ENCODE peak calls at places on chromosome 12, in nine cellular contexts. One of them, this sample, is unnamed.

GRCh38 chr12:7162691-7163114 is 26.8 kb upstream of the PEX5 start:
- DNase-seq in tibial artery: no peak
- DNase-seq in kidney epithelial cell: no peak
- DNase-seq in adrenal gland: peak; percentile 51
- DNase-seq in body of pancreas: peak; percentile 68
- DNase-seq in stomach: peak; percentile 50
- DNase-seq in epithelial cell of esophagus: peak; percentile 74
- DNase-seq in hepatocyte: peak; percentile 76
- DNase-seq in HL-60: no peak
- DNase-seq in this sample: peak; percentile 24

GRCh38 chr12:170361-171225 is 43.4 kb downstream of the SLC6A12 start:
- DNase-seq in adrenal gland: no peak
- DNase-seq in stomach: no peak
- DNase-seq in kidney epithelial cell: no peak
- DNase-seq in hepatocyte: no peak
- DNase-seq in body of pancreas: no peak
- DNase-seq in HL-60: no peak
- DNase-seq in tibial artery: no peak
- DNase-seq in epithelial cell of esophagus: no peak
- DNase-seq in this sample: no peak

GRCh38 chr12:9760699-9761406 is at the start of gene CD69:
- DNase-seq in tibial artery: no peak
- DNase-seq in HL-60: no peak
- DNase-seq in kidney epithelial cell: peak; percentile 49
- DNase-seq in epithelial cell of esophagus: no peak
- DNase-seq in hepatocyte: no peak
- DNase-seq in body of pancreas: no peak
- DNase-seq in adrenal gland: peak; percentile 29
- DNase-seq in stomach: peak; percentile 45
- DNase-seq in this sample: no peak

GRCh38 chr12:109762071-109762672 is 48.5 kb downstream of the FAM222A start:
- DNase-seq in body of pancreas: no peak
- DNase-seq in kidney epithelial cell: no peak
- DNase-seq in epithelial cell of esophagus: no peak
- DNase-seq in HL-60: no peak
- DNase-seq in stomach: peak; percentile 25
- DNase-seq in hepatocyte: no peak
- DNase-seq in adrenal gland: no peak
- DNase-seq in tibial artery: peak; percentile 35
- DNase-seq in this sample: no peak

GRCh38 chr12:59904874-59905521 is 309.2 kb downstream of the SLC16A7 start:
- DNase-seq in HL-60: no peak
- DNase-seq in tibial artery: no peak
- DNase-seq in kidney epithelial cell: no peak
- DNase-seq in hepatocyte: no peak
- DNase-seq in body of pancreas: no peak
- DNase-seq in stomach: no peak
- DNase-seq in epithelial cell of esophagus: no peak
- DNase-seq in adrenal gland: no peak
- DNase-seq in this sample: no peak

GRCh38 chr12:20549115-20549719 is 145.9 kb upstream of the SLCO1C1 start:
- DNase-seq in adrenal gland: no peak
- DNase-seq in epithelial cell of esophagus: peak; percentile 40
- DNase-seq in hepatocyte: peak; percentile 51
- DNase-seq in HL-60: peak; percentile 19
- DNase-seq in tibial artery: no peak
- DNase-seq in body of pancreas: no peak
- DNase-seq in stomach: no peak
- DNase-seq in kidney epithelial cell: no peak
- DNase-seq in this sample: peak; percentile 44

GRCh38 chr12:93832126-93832525 is 155.0 kb downstream of the CRADD start:
- DNase-seq in hepatocyte: no peak
- DNase-seq in kidney epithelial cell: no peak
- DNase-seq in HL-60: no peak
- DNase-seq in adrenal gland: no peak
- DNase-seq in epithelial cell of esophagus: no peak
- DNase-seq in stomach: no peak
- DNase-seq in tibial artery: no peak
- DNase-seq in body of pancreas: no peak
- DNase-seq in this sample: no peak

GRCh38 chr12:8622681-8623080 is 10.0 kb upstream of the AICDA start:
- DNase-seq in stomach: no peak
- DNase-seq in body of pancreas: no peak
- DNase-seq in kidney epithelial cell: no peak
- DNase-seq in epithelial cell of esophagus: no peak
- DNase-seq in hepatocyte: no peak
- DNase-seq in HL-60: no peak
- DNase-seq in tibial artery: no peak
- DNase-seq in adrenal gland: no peak
- DNase-seq in this sample: no peak

GRCh38 chr12:40058721-40059190 is 47.1 kb downstream of the SLC2A13 start:
- DNase-seq in tibial artery: no peak
- DNase-seq in stomach: no peak
- DNase-seq in adrenal gland: peak; percentile 5
- DNase-seq in HL-60: no peak
- DNase-seq in hepatocyte: peak; percentile 11
- DNase-seq in kidney epithelial cell: no peak
- DNase-seq in epithelial cell of esophagus: peak; percentile 31
- DNase-seq in body of pancreas: no peak
- DNase-seq in this sample: no peak

GRCh38 chr12:42372154-42372791 is 46.3 kb downstream of the PPHLN1 start:
- DNase-seq in kidney epithelial cell: no peak
- DNase-seq in stomach: no peak
- DNase-seq in tibial artery: no peak
- DNase-seq in hepatocyte: peak; percentile 60
- DNase-seq in body of pancreas: no peak
- DNase-seq in adrenal gland: peak; percentile 15
- DNase-seq in epithelial cell of esophagus: peak; percentile 60
- DNase-seq in HL-60: peak; percentile 56
- DNase-seq in this sample: peak; percentile 53

GRCh38 chr12:124391340-124392261 is 96.7 kb downstream of the RFLNA start:
- DNase-seq in HL-60: peak; percentile 89
- DNase-seq in epithelial cell of esophagus: peak; percentile 83
- DNase-seq in tibial artery: peak; percentile 87
- DNase-seq in stomach: peak; percentile 55
- DNase-seq in hepatocyte: no peak
- DNase-seq in body of pancreas: peak; percentile 42
- DNase-seq in kidney epithelial cell: no peak
- DNase-seq in adrenal gland: peak; percentile 73
- DNase-seq in this sample: peak; percentile 65

GRCh38 chr12:121964813-121965643 is 46.6 kb downstream of the CFAP251 start:
- DNase-seq in HL-60: no peak
- DNase-seq in epithelial cell of esophagus: no peak
- DNase-seq in kidney epithelial cell: no peak
- DNase-seq in tibial artery: no peak
- DNase-seq in body of pancreas: no peak
- DNase-seq in stomach: no peak
- DNase-seq in hepatocyte: no peak
- DNase-seq in adrenal gland: peak; percentile 35
- DNase-seq in this sample: peak; percentile 33

GRCh38 chr12:10140001-10140400 is 10.0 kb upstream of the CLEC7A start:
- DNase-seq in hepatocyte: peak; percentile 59
- DNase-seq in epithelial cell of esophagus: peak; percentile 75
- DNase-seq in kidney epithelial cell: peak; percentile 31
- DNase-seq in stomach: no peak
- DNase-seq in body of pancreas: peak; percentile 18
- DNase-seq in adrenal gland: peak; percentile 40
- DNase-seq in tibial artery: no peak
- DNase-seq in HL-60: peak; percentile 78
- DNase-seq in this sample: peak; percentile 66

GRCh38 chr12:21992823-21993222 is 51.6 kb upstream of the ABCC9 start:
- DNase-seq in epithelial cell of esophagus: no peak
- DNase-seq in stomach: no peak
- DNase-seq in tibial artery: no peak
- DNase-seq in kidney epithelial cell: no peak
- DNase-seq in adrenal gland: peak; percentile 21
- DNase-seq in HL-60: peak; percentile 76
- DNase-seq in body of pancreas: peak; percentile 41
- DNase-seq in hepatocyte: no peak
- DNase-seq in this sample: peak; percentile 13

GRCh38 chr12:89875225-89875624 is 166.6 kb upstream of the ATP2B1 start:
- DNase-seq in hepatocyte: no peak
- DNase-seq in stomach: no peak
- DNase-seq in adrenal gland: no peak
- DNase-seq in kidney epithelial cell: no peak
- DNase-seq in tibial artery: no peak
- DNase-seq in body of pancreas: no peak
- DNase-seq in HL-60: no peak
- DNase-seq in epithelial cell of esophagus: no peak
- DNase-seq in this sample: peak; percentile 61

GRCh38 chr12:102349079-102349478 is 131.3 kb downstream of the IGF1 start:
- DNase-seq in HL-60: no peak
- DNase-seq in kidney epithelial cell: no peak
- DNase-seq in adrenal gland: no peak
- DNase-seq in stomach: no peak
- DNase-seq in epithelial cell of esophagus: no peak
- DNase-seq in hepatocyte: no peak
- DNase-seq in body of pancreas: no peak
- DNase-seq in tibial artery: no peak
- DNase-seq in this sample: no peak

GRCh38 chr12:102351326-102351725 is 129.0 kb downstream of the IGF1 start:
- DNase-seq in adrenal gland: no peak
- DNase-seq in body of pancreas: no peak
- DNase-seq in hepatocyte: no peak
- DNase-seq in stomach: no peak
- DNase-seq in kidney epithelial cell: no peak
- DNase-seq in HL-60: no peak
- DNase-seq in epithelial cell of esophagus: no peak
- DNase-seq in tibial artery: no peak
- DNase-seq in this sample: no peak

GRCh38 chr12:102344691-102345090 is 135.7 kb downstream of the IGF1 start:
- DNase-seq in tibial artery: no peak
- DNase-seq in epithelial cell of esophagus: peak; percentile 28
- DNase-seq in HL-60: no peak
- DNase-seq in kidney epithelial cell: no peak
- DNase-seq in body of pancreas: no peak
- DNase-seq in hepatocyte: no peak
- DNase-seq in adrenal gland: no peak
- DNase-seq in stomach: no peak
- DNase-seq in this sample: no peak

GRCh38 chr12:102347761-102348160 is 132.6 kb downstream of the IGF1 start:
- DNase-seq in kidney epithelial cell: no peak
- DNase-seq in HL-60: no peak
- DNase-seq in adrenal gland: peak; percentile 1
- DNase-seq in body of pancreas: no peak
- DNase-seq in hepatocyte: no peak
- DNase-seq in stomach: no peak
- DNase-seq in epithelial cell of esophagus: no peak
- DNase-seq in tibial artery: no peak
- DNase-seq in this sample: peak; percentile 40

GRCh38 chr12:102350070-102350469 is 130.3 kb downstream of the IGF1 start:
- DNase-seq in body of pancreas: no peak
- DNase-seq in tibial artery: no peak
- DNase-seq in epithelial cell of esophagus: no peak
- DNase-seq in adrenal gland: no peak
- DNase-seq in hepatocyte: no peak
- DNase-seq in HL-60: no peak
- DNase-seq in stomach: no peak
- DNase-seq in kidney epithelial cell: no peak
- DNase-seq in this sample: no peak
- TF ChIP-seq CTCF in body of pancreas: no peak
- TF ChIP-seq CTCF in tibial artery: no peak
- TF ChIP-seq CTCF in epithelial cell of esophagus: no peak
- TF ChIP-seq CTCF in adrenal gland: no peak
- TF ChIP-seq CTCF in hepatocyte: no peak
- TF ChIP-seq CTCF in HL-60: no peak
- TF ChIP-seq CTCF in stomach: no peak
- TF ChIP-seq CTCF in kidney epithelial cell: no peak
- TF ChIP-seq CTCF in this sample: no peak

GRCh38 chr12:66679441-66680069 is 679 bp upstream of the GRIP1 start:
- DNase-seq in epithelial cell of esophagus: no peak
- DNase-seq in tibial artery: no peak
- DNase-seq in HL-60: no peak
- DNase-seq in hepatocyte: no peak
- DNase-seq in body of pancreas: no peak
- DNase-seq in adrenal gland: no peak
- DNase-seq in stomach: no peak
- DNase-seq in kidney epithelial cell: no peak
- DNase-seq in this sample: no peak
- H3K4me3 ChIP-seq in epithelial cell of esophagus: no peak overlapping the region
- H3K4me3 ChIP-seq in tibial artery: no peak overlapping the region
- H3K4me3 ChIP-seq in HL-60: no peak overlapping the region
- H3K4me3 ChIP-seq in hepatocyte: no peak overlapping the region
- H3K4me3 ChIP-seq in body of pancreas: no peak overlapping the region
- H3K4me3 ChIP-seq in adrenal gland: no peak overlapping the region
- H3K4me3 ChIP-seq in stomach: no peak overlapping the region
- H3K4me3 ChIP-seq in kidney epithelial cell: no peak overlapping the region
- H3K4me3 ChIP-seq in this sample: no peak overlapping the region

DNA sequence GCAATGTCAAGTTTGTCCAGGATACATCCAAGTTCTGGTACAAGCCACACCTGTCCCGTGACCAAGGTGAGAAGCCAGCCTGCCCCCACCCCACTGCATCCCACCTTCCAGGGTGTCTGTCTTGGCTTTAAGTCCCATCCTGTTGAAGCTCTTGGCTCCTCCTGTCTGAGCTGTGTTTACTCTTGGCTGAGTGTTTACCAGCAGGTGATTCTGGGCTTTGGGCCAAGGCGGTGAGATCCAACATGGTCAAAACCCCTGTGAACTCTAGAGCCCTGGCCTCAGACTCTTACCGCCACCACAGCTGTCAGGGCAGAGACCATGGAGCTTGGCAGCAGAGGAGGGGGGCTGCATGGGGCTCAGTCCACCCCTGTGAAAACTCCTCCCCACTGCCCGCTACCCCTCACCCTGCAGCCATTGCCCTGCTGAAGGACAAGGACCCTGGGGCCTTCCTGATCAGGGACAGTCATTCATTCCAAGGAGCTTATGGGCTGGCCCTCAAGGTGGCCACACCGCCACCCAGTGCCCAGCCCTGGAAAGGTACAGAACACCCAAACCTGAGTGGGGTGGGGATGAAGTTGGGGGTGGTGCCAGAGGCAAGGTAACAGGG is 11.6 kb downstream of the TNS2 start:
- DNase-seq in HL-60: no peak
- DNase-seq in body of pancreas: peak; percentile 95
- DNase-seq in hepatocyte: peak; percentile 69
- DNase-seq in tibial artery: peak; percentile 72
- DNase-seq in adrenal gland: peak; percentile 61
- DNase-seq in epithelial cell of esophagus: no peak
- DNase-seq in kidney epithelial cell: no peak
- DNase-seq in stomach: peak; percentile 92
- DNase-seq in this sample: no peak
- TF ChIP-seq CTCF in HL-60: peak; percentile 16
- TF ChIP-seq CTCF in body of pancreas: peak; percentile 49
- TF ChIP-seq CTCF in hepatocyte: peak; percentile 28
- TF ChIP-seq CTCF in tibial artery: no peak
- TF ChIP-seq CTCF in adrenal gland: peak; percentile 30
- TF ChIP-seq CTCF in epithelial cell of esophagus: peak; percentile 47
- TF ChIP-seq CTCF in kidney epithelial cell: peak; percentile 28
- TF ChIP-seq CTCF in stomach: no peak
- TF ChIP-seq CTCF in this sample: no peak

DNA sequence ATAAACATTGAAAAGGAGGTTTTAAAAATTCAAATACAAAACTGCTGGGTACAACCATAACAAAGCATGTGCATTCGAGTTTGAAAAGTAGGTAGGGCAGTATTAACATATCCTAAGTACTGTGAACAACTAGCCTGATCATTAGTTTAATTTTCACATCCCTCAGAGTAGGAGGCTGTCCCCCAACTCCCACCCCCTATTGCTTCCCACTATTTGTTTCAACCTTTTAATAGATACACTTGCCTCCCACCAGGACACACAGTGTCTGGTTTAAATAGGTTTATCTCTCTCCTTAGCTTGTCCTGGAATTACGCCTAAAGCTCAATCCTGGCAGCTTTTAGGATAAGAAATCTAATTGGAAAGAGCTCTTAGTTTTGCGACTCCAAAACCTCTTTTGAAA is 2.1 kb downstream of the TAOK3 start:
- DNase-seq in tibial artery: no peak
- DNase-seq in kidney epithelial cell: no peak
- DNase-seq in HL-60: no peak
- DNase-seq in body of pancreas: no peak
- DNase-seq in epithelial cell of esophagus: no peak
- DNase-seq in stomach: no peak
- DNase-seq in adrenal gland: no peak
- DNase-seq in hepatocyte: no peak
- DNase-seq in this sample: no peak
- H3K4me3 ChIP-seq in tibial artery: peak overlapping the region; percentile 93
- H3K4me3 ChIP-seq in kidney epithelial cell: peak overlapping the region; percentile 88
- H3K4me3 ChIP-seq in HL-60: peak overlapping the region; percentile 93
- H3K4me3 ChIP-seq in body of pancreas: no peak overlapping the region
- H3K4me3 ChIP-seq in epithelial cell of esophagus: peak overlapping the region; percentile 86
- H3K4me3 ChIP-seq in stomach: peak overlapping the region; percentile 96
- H3K4me3 ChIP-seq in adrenal gland: no peak overlapping the region
- H3K4me3 ChIP-seq in hepatocyte: peak overlapping the region; percentile 58
- H3K4me3 ChIP-seq in this sample: peak overlapping the region; percentile 89